ENCODE peak calls at places on chromosomes 13 and 19, in eight cellular contexts. One of them, this sample, is unnamed.

GRCh38 chr19:47045867-47046470 is 2.5 kb downstream of the TMEM160 start:
- DNase-seq in NCI-H2029: no peak
- DNase-seq in RWPE1: no peak
- DNase-seq in activated B cell treated with CpG ODN at 0.5 μM for 24 hours: no peak
- DNase-seq in germinal center: no peak
- DNase-seq in IMR-90: no peak
- DNase-seq in HCEC 1CT: no peak
- DNase-seq in A549: no peak
- DNase-seq in this sample: no peak

GRCh38 chr19:2827840-2828489 is 8.3 kb downstream of the ZNF554 start:
- DNase-seq in NCI-H2029: no peak
- DNase-seq in RWPE1: no peak
- DNase-seq in activated B cell treated with CpG ODN at 0.5 μM for 24 hours: no peak
- DNase-seq in germinal center: no peak
- DNase-seq in IMR-90: no peak
- DNase-seq in HCEC 1CT: no peak
- DNase-seq in A549: no peak
- DNase-seq in this sample: no peak

GRCh38 chr19:55446060-55446459 is 3.0 kb upstream of the SHISA7 start:
- DNase-seq in NCI-H2029: no peak
- DNase-seq in RWPE1: peak; percentile 88
- DNase-seq in activated B cell treated with CpG ODN at 0.5 μM for 24 hours: no peak
- DNase-seq in germinal center: no peak
- DNase-seq in IMR-90: no peak
- DNase-seq in HCEC 1CT: no peak
- DNase-seq in A549: no peak
- DNase-seq in this sample: no peak

GRCh38 chr13:46288570-46289259 is 77.0 kb downstream of the LRRC63 start:
- DNase-seq in NCI-H2029: peak; percentile 1
- DNase-seq in RWPE1: peak; percentile 24
- DNase-seq in activated B cell treated with CpG ODN at 0.5 μM for 24 hours: no peak
- DNase-seq in germinal center: peak; percentile 20
- DNase-seq in IMR-90: peak; percentile 22
- DNase-seq in HCEC 1CT: peak; percentile 40
- DNase-seq in A549: peak; percentile 25
- DNase-seq in this sample: no peak

GRCh38 chr19:12453495-12453894 is 12.7 kb upstream of the ZNF443 start:
- DNase-seq in NCI-H2029: no peak
- DNase-seq in RWPE1: peak; percentile 14
- DNase-seq in activated B cell treated with CpG ODN at 0.5 μM for 24 hours: no peak
- DNase-seq in germinal center: no peak
- DNase-seq in IMR-90: no peak
- DNase-seq in HCEC 1CT: no peak
- DNase-seq in A549: no peak
- DNase-seq in this sample: no peak

GRCh38 chr13:31119966-31120733 is 41.6 kb downstream of the HSPH1 start:
- DNase-seq in NCI-H2029: peak; percentile 62
- DNase-seq in RWPE1: no peak
- DNase-seq in activated B cell treated with CpG ODN at 0.5 μM for 24 hours: no peak
- DNase-seq in germinal center: no peak
- DNase-seq in IMR-90: peak; percentile 11
- DNase-seq in HCEC 1CT: no peak
- DNase-seq in A549: no peak
- DNase-seq in this sample: no peak

GRCh38 chr13:110813646-110814624 is 100.4 kb downstream of the ING1 start:
- DNase-seq in NCI-H2029: no peak
- DNase-seq in RWPE1: no peak
- DNase-seq in activated B cell treated with CpG ODN at 0.5 μM for 24 hours: no peak
- DNase-seq in germinal center: no peak
- DNase-seq in IMR-90: no peak
- DNase-seq in HCEC 1CT: no peak
- DNase-seq in A549: peak; percentile 12
- DNase-seq in this sample: no peak

GRCh38 chr13:46605824-46606554 is 53.0 kb downstream of the LRCH1 start:
- DNase-seq in NCI-H2029: no peak
- DNase-seq in RWPE1: no peak
- DNase-seq in activated B cell treated with CpG ODN at 0.5 μM for 24 hours: no peak
- DNase-seq in germinal center: peak; percentile 31
- DNase-seq in IMR-90: no peak
- DNase-seq in HCEC 1CT: no peak
- DNase-seq in A549: no peak
- DNase-seq in this sample: no peak

GRCh38 chr13:94661396-94661795 is 50.9 kb downstream of the SOX21 start:
- DNase-seq in NCI-H2029: no peak
- DNase-seq in RWPE1: no peak
- DNase-seq in activated B cell treated with CpG ODN at 0.5 μM for 24 hours: no peak
- DNase-seq in germinal center: no peak
- DNase-seq in IMR-90: no peak
- DNase-seq in HCEC 1CT: no peak
- DNase-seq in A549: no peak
- DNase-seq in this sample: no peak

GRCh38 chr13:98641075-98641474 is 64.2 kb upstream of the STK24 start:
- DNase-seq in NCI-H2029: no peak
- DNase-seq in RWPE1: no peak
- DNase-seq in activated B cell treated with CpG ODN at 0.5 μM for 24 hours: no peak
- DNase-seq in germinal center: no peak
- DNase-seq in IMR-90: no peak
- DNase-seq in HCEC 1CT: no peak
- DNase-seq in A549: no peak
- DNase-seq in this sample: no peak

GRCh38 chr13:20902438-20903163 is at the start of gene XPO4:
- DNase-seq in NCI-H2029: peak; percentile 30
- DNase-seq in RWPE1: peak; percentile 74
- DNase-seq in activated B cell treated with CpG ODN at 0.5 μM for 24 hours: peak; percentile 80
- DNase-seq in germinal center: peak; percentile 91
- DNase-seq in IMR-90: peak; percentile 69
- DNase-seq in HCEC 1CT: peak; percentile 78
- DNase-seq in A549: peak; percentile 68
- DNase-seq in this sample: peak; percentile 66

GRCh38 chr13:72383646-72384045 is 343.8 kb downstream of the MZT1 start:
- DNase-seq in NCI-H2029: no peak
- DNase-seq in RWPE1: no peak
- DNase-seq in activated B cell treated with CpG ODN at 0.5 μM for 24 hours: no peak
- DNase-seq in germinal center: no peak
- DNase-seq in IMR-90: no peak
- DNase-seq in HCEC 1CT: no peak
- DNase-seq in A549: no peak
- DNase-seq in this sample: no peak

GRCh38 chr13:107907065-107907464 is 308.3 kb downstream of the LIG4 start:
- DNase-seq in NCI-H2029: no peak
- DNase-seq in RWPE1: no peak
- DNase-seq in activated B cell treated with CpG ODN at 0.5 μM for 24 hours: no peak
- DNase-seq in germinal center: no peak
- DNase-seq in IMR-90: peak; percentile 42
- DNase-seq in HCEC 1CT: no peak
- DNase-seq in A549: no peak
- DNase-seq in this sample: no peak

GRCh38 chr13:27569405-27569804 is 50.9 kb downstream of the LNX2 start:
- DNase-seq in NCI-H2029: no peak
- DNase-seq in RWPE1: peak; percentile 0
- DNase-seq in activated B cell treated with CpG ODN at 0.5 μM for 24 hours: no peak
- DNase-seq in germinal center: no peak
- DNase-seq in IMR-90: no peak
- DNase-seq in HCEC 1CT: no peak
- DNase-seq in A549: no peak
- DNase-seq in this sample: no peak

GRCh38 chr13:90968510-90968909 is 379.0 kb upstream of the MIR17HG start:
- DNase-seq in NCI-H2029: no peak
- DNase-seq in RWPE1: peak; percentile 16
- DNase-seq in activated B cell treated with CpG ODN at 0.5 μM for 24 hours: no peak
- DNase-seq in germinal center: no peak
- DNase-seq in IMR-90: no peak
- DNase-seq in HCEC 1CT: peak; percentile 1
- DNase-seq in A549: peak; percentile 44
- DNase-seq in this sample: no peak

GRCh38 chr19:18317998-18318800 is 4.7 kb downstream of the LSM4 start:
- DNase-seq in NCI-H2029: no peak
- DNase-seq in RWPE1: no peak
- DNase-seq in activated B cell treated with CpG ODN at 0.5 μM for 24 hours: no peak
- DNase-seq in germinal center: no peak
- DNase-seq in IMR-90: no peak
- DNase-seq in HCEC 1CT: no peak
- DNase-seq in A549: no peak
- DNase-seq in this sample: no peak

GRCh38 chr19:18847516-18848463 is 16.0 kb downstream of the UPF1 start:
- DNase-seq in NCI-H2029: no peak
- DNase-seq in RWPE1: no peak
- DNase-seq in activated B cell treated with CpG ODN at 0.5 μM for 24 hours: no peak
- DNase-seq in germinal center: no peak
- DNase-seq in IMR-90: no peak
- DNase-seq in HCEC 1CT: no peak
- DNase-seq in A549: no peak
- DNase-seq in this sample: no peak